ENCODE peak calls at places on chromosome 4, in four cellular contexts. A is CD8-positive, alpha-beta memory T cell; V is cardiac muscle cell; O is endodermal cell. Z is an unnamed sample.

GRCh38 chr4:5165419-5166369 is 114.4 kb downstream of the STK32B start:
- DNase-seq in A (no peak), V (peak; percentile 29), O (peak; percentile 60), Z (peak; percentile 63)

GRCh38 chr4:124053872-124054538 is 657.4 kb downstream of the SPRY1 start:
- DNase-seq in A (no peak), V (no peak), O (no peak), Z (no peak)

GRCh38 chr4:52051615-52052474 is 741 bp downstream of the SPATA18 start:
- DNase-seq in A (no peak), V (peak; percentile 96), O (peak; percentile 96), Z (peak; percentile 14)

GRCh38 chr4:683982-684571 is 4.9 kb downstream of the SLC49A3 start:
- DNase-seq in A (peak; percentile 27), V (peak; percentile 86), O (peak; percentile 93), Z (peak; percentile 52)

GRCh38 chr4:77699731-77700210 is 94.2 kb downstream of the CXCL13 start:
- DNase-seq in A (no peak), V (peak; percentile 71), O (peak; percentile 71), Z (no peak)

GRCh38 chr4:170589597-170590191 is 499.9 kb upstream of the AADAT start:
- DNase-seq in A (no peak), V (peak; percentile 5), O (no peak), Z (no peak)

GRCh38 chr4:153724606-153725005 is 35.2 kb downstream of the RNF175 start:
- DNase-seq in A (no peak), V (no peak), O (no peak), Z (no peak)

GRCh38 chr4:138114434-138114833 is 127.7 kb downstream of the SLC7A11 start:
- DNase-seq in A (no peak), V (no peak), O (no peak), Z (no peak)

GRCh38 chr4:22345678-22346077 is 170.2 kb downstream of the ADGRA3 start:
- DNase-seq in A (no peak), V (no peak), O (no peak), Z (no peak)

GRCh38 chr4:175453456-175453855 is 358.6 kb downstream of the GPM6A start:
- DNase-seq in A (no peak), V (no peak), O (no peak), Z (no peak)

GRCh38 chr4:100494166-100494565 is 23.7 kb downstream of the EMCN start:
- DNase-seq in A (no peak), V (no peak), O (no peak), Z (no peak)

GRCh38 chr4:121213940-121214339 is 49.8 kb upstream of the TNIP3 start:
- DNase-seq in A (no peak), V (no peak), O (no peak), Z (no peak)

GRCh38 chr4:169160825-169161224 is 109.9 kb downstream of the SH3RF1 start:
- DNase-seq in A (no peak), V (peak; percentile 47), O (no peak), Z (peak; percentile 75)

GRCh38 chr4:6093671-6094070 is 75.4 kb upstream of the C4orf50 start:
- DNase-seq in A (no peak), V (no peak), O (no peak), Z (no peak)

GRCh38 chr4:128298852-128299251 is 11.2 kb upstream of the PGRMC2 start:
- DNase-seq in A (peak; percentile 10), V (no peak), O (no peak), Z (no peak)

GRCh38 chr4:43457866-43458265 is 565.4 kb downstream of the GRXCR1 start:
- DNase-seq in A (no peak), V (no peak), O (no peak), Z (no peak)

DNA sequence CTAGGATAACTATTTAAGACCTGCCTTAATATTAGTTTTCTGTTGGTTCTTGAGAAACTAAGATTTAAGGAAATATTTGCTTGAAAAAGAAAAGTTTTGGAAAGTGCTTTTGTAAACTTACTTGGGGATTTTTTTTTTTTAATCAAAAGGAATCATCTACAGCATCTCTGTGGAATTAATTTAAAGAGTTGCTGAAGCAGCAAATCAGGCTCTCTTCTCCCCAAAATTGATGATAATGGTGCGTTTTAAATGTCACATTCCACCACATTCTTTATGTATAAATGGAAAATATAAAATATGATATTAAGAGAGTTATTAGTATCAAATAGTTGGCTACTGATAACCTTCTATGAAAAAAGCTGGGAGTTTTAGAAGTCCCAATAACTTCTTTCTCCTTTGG is 4.2 kb downstream of the KLF3 start:
- DNase-seq in A (no peak), V (no peak), O (no peak), Z (no peak)
- H3K4me3 ChIP-seq in A (no peak overlapping the region), V (no peak overlapping the region), O (no peak overlapping the region), Z (no peak overlapping the region)

DNA sequence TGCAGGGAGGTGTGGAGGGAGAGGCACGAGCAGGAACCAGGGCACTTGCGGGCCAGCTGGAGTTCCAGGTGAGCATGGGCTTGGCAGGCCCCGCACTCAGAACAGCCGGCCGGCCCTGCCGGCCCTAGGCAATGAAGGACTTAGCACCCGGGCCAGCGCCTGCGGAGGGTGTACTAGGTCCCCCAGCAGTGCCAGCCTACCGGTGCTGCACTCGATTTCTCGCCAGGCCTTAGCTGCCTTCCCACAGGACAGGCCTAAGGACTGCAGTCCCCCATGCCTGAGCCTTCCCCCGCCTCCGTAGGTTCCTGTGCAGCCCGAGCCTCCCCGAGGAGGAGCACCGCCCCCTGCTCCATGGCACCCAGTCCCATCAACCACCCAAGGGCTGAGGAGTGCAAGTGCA is 18.0 kb upstream of the NFKB1 start:
- DNase-seq in A (no peak), V (no peak), O (no peak), Z (no peak)
- H3K9me3 ChIP-seq in A (no peaks in the 10 kb centered on the region), V (no peaks in the 10 kb centered on the region), O (no peaks in the 10 kb centered on the region), Z (no peaks in the 10 kb centered on the region)

GRCh38 chr4:111689214-111689613 is 456.0 kb upstream of the FAM241A start:
- DNase-seq in A (no peak), V (no peak), O (no peak), Z (no peak)
- H3K36me3 ChIP-seq in A (no peaks in the 10 kb centered on the region), V (no peaks in the 10 kb centered on the region), O (no peaks in the 10 kb centered on the region), Z (no peaks in the 10 kb centered on the region)

DNA sequence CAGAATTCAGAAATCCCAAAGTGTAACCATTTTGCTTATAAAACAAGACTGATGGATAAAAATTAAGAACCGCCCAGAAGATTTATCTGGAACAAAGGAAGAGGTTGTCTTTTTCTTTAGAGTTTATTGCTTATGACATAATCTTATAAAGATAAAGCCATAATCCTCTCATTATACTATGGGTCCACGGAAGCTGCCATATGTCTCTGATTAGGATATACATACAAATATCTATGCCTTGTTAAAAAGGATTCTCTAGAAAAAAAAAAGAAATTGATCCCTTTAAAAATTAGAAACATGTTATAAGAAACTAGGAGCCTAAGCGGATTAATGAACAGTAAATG is 70.5 kb downstream of the RELL1 start:
- DNase-seq in A (no peak), V (no peak), O (no peak), Z (no peak)
- H3K4me3 ChIP-seq in A (no peak overlapping the region), V (no peak overlapping the region), O (no peak overlapping the region), Z (no peak overlapping the region)